ENCODE peak calls at places on chromosomes 2 and 18, in six cellular contexts. L, A, U, Y, H and E are unnamed samples.

GRCh38 chr2:177784449-177784845 is 288.1 kb downstream of the PDE11A start:
- DNase-seq in Y (no peak), H (no peak), L (no peak), U (no peak), A (no peak), E (no peak)

GRCh38 chr2:126809357-126809756 is 89.3 kb upstream of the TEX51 start:
- DNase-seq in H (no peak), L (no peak), A (no peak), Y (no peak), U (no peak), E (no peak)

GRCh38 chr2:173462908-173463840 is 108.5 kb downstream of the CDCA7 start:
- DNase-seq in L (no peak), Y (no peak), U (no peak), A (no peak), H (no peak), E (no peak)

GRCh38 chr2:112065966-112066365 is 10.9 kb downstream of the TMEM87B start:
- DNase-seq in L (no peak), H (no peak), A (no peak), Y (peak; percentile 21), U (no peak), E (no peak)

GRCh38 chr2:36695746-36696415 is 626 bp upstream of the VIT start:
- DNase-seq in U (no peak), H (no peak), Y (peak; percentile 63), L (no peak), A (no peak), E (no peak)

GRCh38 chr2:183995632-183996031 is 602.7 kb upstream of the ZNF804A start:
- DNase-seq in L (no peak), U (no peak), Y (no peak), H (peak; percentile 9), A (no peak), E (no peak)

GRCh38 chr2:138023976-138024375 is 59.7 kb downstream of the HNMT start:
- DNase-seq in U (no peak), Y (no peak), H (no peak), A (no peak), L (no peak), E (no peak)

GRCh38 chr2:212536385-212537310 is 2.0 kb downstream of the ERBB4 start:
- DNase-seq in U (peak; percentile 76), L (no peak), A (no peak), H (peak; percentile 68), Y (no peak), E (no peak)

GRCh38 chr18:9961031-9961430 is 47.2 kb downstream of the VAPA start:
- DNase-seq in L (no peak), A (no peak), U (no peak), Y (no peak), H (peak; percentile 57), E (no peak)

GRCh38 chr18:58334061-58334460 is 290.0 kb downstream of the NEDD4L start:
- DNase-seq in U (no peak), L (no peak), Y (no peak), A (no peak), H (no peak), E (no peak)

GRCh38 chr2:22281033-22281432 is 1103.9 kb upstream of the KLHL29 start:
- DNase-seq in L (no peak), H (no peak), Y (no peak), A (no peak), U (no peak), E (no peak)

GRCh38 chr2:241009191-241009590 is 10.8 kb downstream of the SNED1 start:
- DNase-seq in Y (no peak), U (no peak), A (no peak), L (no peak), H (no peak), E (no peak)

GRCh38 chr2:53519925-53520629 is 247.5 kb upstream of the CHAC2 start:
- DNase-seq in U (no peak), H (no peak), A (no peak), L (no peak), Y (no peak), E (no peak)

GRCh38 chr2:30717081-30717650 is 90.1 kb downstream of the CAPN13 start:
- DNase-seq in U (no peak), A (no peak), L (no peak), Y (no peak), H (no peak), E (no peak)

GRCh38 chr2:61425605-61426155 is 45.2 kb downstream of the USP34 start:
- DNase-seq in L (no peak), H (no peak), Y (no peak), U (no peak), A (no peak), E (no peak)

GRCh38 chr2:161422812-161423211 is 6.7 kb downstream of the TBR1 start:
- DNase-seq in L (no peak), H (no peak), Y (no peak), A (no peak), U (no peak), E (no peak)

GRCh38 chr2:77567723-77568122 is 45.5 kb upstream of the LRRTM4 start:
- DNase-seq in H (no peak), A (no peak), L (no peak), Y (no peak), U (no peak), E (no peak)

GRCh38 chr2:20596193-20596972 is 54.5 kb downstream of the HS1BP3 start:
- DNase-seq in U (no peak), Y (no peak), H (no peak), A (no peak), L (no peak), E (no peak)

GRCh38 chr2:66334237-66335054 is 100.5 kb upstream of the MEIS1 start:
- DNase-seq in U (no peak), Y (no peak), H (no peak), A (no peak), L (no peak), E (no peak)

GRCh38 chr2:38887902-38888554 is 1.6 kb upstream of the ARHGEF33 start:
- DNase-seq in L (no peak), H (no peak), A (no peak), U (no peak), Y (no peak), E (no peak)

GRCh38 chr2:61151434-61151833 is 10.6 kb upstream of the C2orf74 start:
- DNase-seq in U (peak; percentile 10), L (no peak), H (no peak), Y (no peak), A (no peak), E (no peak)

GRCh38 chr2:161250864-161251436 is 57.3 kb upstream of the PSMD14 start:
- DNase-seq in U (no peak), H (no peak), A (peak; percentile 69), L (no peak), Y (peak; percentile 72), E (no peak)

GRCh38 chr2:197405582-197405981 is 29.2 kb downstream of the SF3B1 start:
- DNase-seq in L (no peak), A (no peak), Y (no peak), H (no peak), U (no peak), E (no peak)

GRCh38 chr2:237723613-237724012 is 75.0 kb upstream of the RBM44 start:
- DNase-seq in U (no peak), H (no peak), L (no peak), Y (no peak), A (no peak), E (no peak)

GRCh38 chr2:16763056-16763455 is 97.4 kb upstream of the CYRIA start:
- DNase-seq in L (no peak), H (no peak), U (no peak), A (no peak), Y (no peak), E (no peak)

GRCh38 chr2:113219889-113220641 is 46.3 kb downstream of the PSD4 start:
- DNase-seq in U (peak; percentile 90), H (no peak), L (no peak), A (peak; percentile 50), Y (no peak), E (no peak)

GRCh38 chr2:106025796-106026195 is 168.3 kb downstream of the UXS1 start:
- DNase-seq in L (no peak), Y (no peak), A (no peak), U (no peak), H (no peak), E (no peak)

GRCh38 chr2:39606585-39606984 is 59.1 kb upstream of the TMEM178A start:
- DNase-seq in H (no peak), U (no peak), Y (no peak), A (no peak), L (no peak), E (no peak)

GRCh38 chr2:60857025-60857424 is 24.3 kb upstream of the REL start:
- DNase-seq in L (no peak), A (no peak), Y (no peak), H (no peak), U (no peak), E (no peak)

GRCh38 chr2:217220228-217221013 is 360.6 kb upstream of the TNP1 start:
- DNase-seq in L (no peak), H (peak; percentile 2), A (no peak), Y (no peak), U (no peak), E (no peak)

GRCh38 chr2:86566158-86566827 is 3.0 kb upstream of the CHMP3 start:
- DNase-seq in A (no peak), U (no peak), Y (no peak), H (no peak), L (no peak), E (no peak)

GRCh38 chr2:165794520-165794882 is 454 bp upstream of the GALNT3 start:
- DNase-seq in Y (peak; percentile 27), L (peak; percentile 55), A (peak; percentile 6), U (peak; percentile 75), H (peak; percentile 9), E (peak; percentile 72)